ENCODE peak calls at places on chromosome 2, in ten cellular contexts. One of them, this sample, is unnamed.

GRCh38 chr2:54965425-54965824 is 84.8 kb downstream of the RTN4 start:
- DNase-seq in astrocyte: no peak
- DNase-seq in RWPE1: no peak
- DNase-seq in breast epithelium: no peak
- DNase-seq in mesothelial cell of epicardium: no peak
- DNase-seq in body of pancreas: no peak
- DNase-seq in AG09319: no peak
- DNase-seq in A549: no peak
- DNase-seq in Caco-2: no peak
- DNase-seq in right atrium auricular region: no peak
- DNase-seq in this sample: no peak

GRCh38 chr2:239629936-239630617 is 229.3 kb upstream of the HDAC4 start:
- DNase-seq in Caco-2: no peak
- DNase-seq in astrocyte: peak; percentile 17
- DNase-seq in right atrium auricular region: peak; percentile 18
- DNase-seq in AG09319: no peak
- DNase-seq in body of pancreas: no peak
- DNase-seq in breast epithelium: no peak
- DNase-seq in mesothelial cell of epicardium: no peak
- DNase-seq in RWPE1: no peak
- DNase-seq in A549: no peak
- DNase-seq in this sample: no peak

GRCh38 chr2:11702946-11703345 is 33.0 kb upstream of the NTSR2 start:
- DNase-seq in mesothelial cell of epicardium: no peak
- DNase-seq in body of pancreas: no peak
- DNase-seq in RWPE1: no peak
- DNase-seq in A549: no peak
- DNase-seq in Caco-2: no peak
- DNase-seq in AG09319: no peak
- DNase-seq in right atrium auricular region: no peak
- DNase-seq in breast epithelium: no peak
- DNase-seq in astrocyte: no peak
- DNase-seq in this sample: no peak

GRCh38 chr2:1455466-1455865 is 42.2 kb downstream of the TPO start:
- DNase-seq in astrocyte: no peak
- DNase-seq in breast epithelium: no peak
- DNase-seq in AG09319: no peak
- DNase-seq in body of pancreas: no peak
- DNase-seq in Caco-2: no peak
- DNase-seq in right atrium auricular region: no peak
- DNase-seq in RWPE1: no peak
- DNase-seq in A549: no peak
- DNase-seq in mesothelial cell of epicardium: no peak
- DNase-seq in this sample: no peak

GRCh38 chr2:144219979-144220378 is 299.9 kb downstream of the ZEB2 start:
- DNase-seq in RWPE1: no peak
- DNase-seq in right atrium auricular region: no peak
- DNase-seq in A549: no peak
- DNase-seq in mesothelial cell of epicardium: no peak
- DNase-seq in astrocyte: no peak
- DNase-seq in Caco-2: no peak
- DNase-seq in AG09319: no peak
- DNase-seq in breast epithelium: no peak
- DNase-seq in body of pancreas: no peak
- DNase-seq in this sample: no peak

GRCh38 chr2:109637749-109638570 is 23.8 kb downstream of the SOWAHC start:
- DNase-seq in RWPE1: no peak
- DNase-seq in Caco-2: no peak
- DNase-seq in right atrium auricular region: no peak
- DNase-seq in A549: no peak
- DNase-seq in mesothelial cell of epicardium: no peak
- DNase-seq in breast epithelium: no peak
- DNase-seq in body of pancreas: no peak
- DNase-seq in astrocyte: no peak
- DNase-seq in AG09319: no peak
- DNase-seq in this sample: peak; percentile 39

GRCh38 chr2:20218331-20219320 is 6.3 kb downstream of the SDC1 start:
- DNase-seq in mesothelial cell of epicardium: no peak
- DNase-seq in astrocyte: no peak
- DNase-seq in A549: no peak
- DNase-seq in Caco-2: no peak
- DNase-seq in right atrium auricular region: no peak
- DNase-seq in breast epithelium: no peak
- DNase-seq in RWPE1: no peak
- DNase-seq in body of pancreas: no peak
- DNase-seq in AG09319: no peak
- DNase-seq in this sample: no peak

GRCh38 chr2:70994055-70994444 is 623 bp downstream of the TEX261 start:
- DNase-seq in AG09319: no peak
- DNase-seq in astrocyte: no peak
- DNase-seq in Caco-2: no peak
- DNase-seq in A549: no peak
- DNase-seq in mesothelial cell of epicardium: peak; percentile 35
- DNase-seq in body of pancreas: no peak
- DNase-seq in right atrium auricular region: peak; percentile 58
- DNase-seq in RWPE1: peak; percentile 27
- DNase-seq in breast epithelium: no peak
- DNase-seq in this sample: peak; percentile 61

GRCh38 chr2:197011777-197012641 is 85.5 kb upstream of the PGAP1 start:
- DNase-seq in AG09319: no peak
- DNase-seq in RWPE1: peak; percentile 38
- DNase-seq in body of pancreas: no peak
- DNase-seq in astrocyte: peak; percentile 36
- DNase-seq in mesothelial cell of epicardium: no peak
- DNase-seq in A549: peak; percentile 67
- DNase-seq in right atrium auricular region: no peak
- DNase-seq in Caco-2: peak; percentile 51
- DNase-seq in breast epithelium: no peak
- DNase-seq in this sample: peak; percentile 55

GRCh38 chr2:24690524-24690923 is 102.7 kb downstream of the PTRHD1 start:
- DNase-seq in mesothelial cell of epicardium: no peak
- DNase-seq in A549: no peak
- DNase-seq in breast epithelium: no peak
- DNase-seq in right atrium auricular region: no peak
- DNase-seq in Caco-2: no peak
- DNase-seq in astrocyte: no peak
- DNase-seq in RWPE1: no peak
- DNase-seq in body of pancreas: no peak
- DNase-seq in AG09319: no peak
- DNase-seq in this sample: no peak

GRCh38 chr2:234945339-234945895 is 6.4 kb upstream of the SH3BP4 start:
- DNase-seq in breast epithelium: no peak
- DNase-seq in mesothelial cell of epicardium: no peak
- DNase-seq in RWPE1: no peak
- DNase-seq in Caco-2: no peak
- DNase-seq in astrocyte: no peak
- DNase-seq in AG09319: no peak
- DNase-seq in right atrium auricular region: peak; percentile 43
- DNase-seq in body of pancreas: no peak
- DNase-seq in A549: no peak
- DNase-seq in this sample: no peak

GRCh38 chr2:234939576-234939975 is 12.2 kb upstream of the SH3BP4 start:
- DNase-seq in AG09319: no peak
- DNase-seq in right atrium auricular region: no peak
- DNase-seq in RWPE1: no peak
- DNase-seq in breast epithelium: no peak
- DNase-seq in Caco-2: no peak
- DNase-seq in astrocyte: no peak
- DNase-seq in body of pancreas: no peak
- DNase-seq in mesothelial cell of epicardium: no peak
- DNase-seq in A549: no peak
- DNase-seq in this sample: no peak

GRCh38 chr2:234935311-234935710 is 16.5 kb upstream of the SH3BP4 start:
- DNase-seq in breast epithelium: no peak
- DNase-seq in AG09319: no peak
- DNase-seq in mesothelial cell of epicardium: no peak
- DNase-seq in right atrium auricular region: no peak
- DNase-seq in body of pancreas: no peak
- DNase-seq in RWPE1: no peak
- DNase-seq in Caco-2: no peak
- DNase-seq in A549: no peak
- DNase-seq in astrocyte: no peak
- DNase-seq in this sample: no peak

GRCh38 chr2:234939976-234940375 is 11.8 kb upstream of the SH3BP4 start:
- DNase-seq in mesothelial cell of epicardium: no peak
- DNase-seq in right atrium auricular region: no peak
- DNase-seq in astrocyte: no peak
- DNase-seq in RWPE1: no peak
- DNase-seq in A549: no peak
- DNase-seq in AG09319: no peak
- DNase-seq in body of pancreas: no peak
- DNase-seq in breast epithelium: no peak
- DNase-seq in Caco-2: no peak
- DNase-seq in this sample: no peak

DNA sequence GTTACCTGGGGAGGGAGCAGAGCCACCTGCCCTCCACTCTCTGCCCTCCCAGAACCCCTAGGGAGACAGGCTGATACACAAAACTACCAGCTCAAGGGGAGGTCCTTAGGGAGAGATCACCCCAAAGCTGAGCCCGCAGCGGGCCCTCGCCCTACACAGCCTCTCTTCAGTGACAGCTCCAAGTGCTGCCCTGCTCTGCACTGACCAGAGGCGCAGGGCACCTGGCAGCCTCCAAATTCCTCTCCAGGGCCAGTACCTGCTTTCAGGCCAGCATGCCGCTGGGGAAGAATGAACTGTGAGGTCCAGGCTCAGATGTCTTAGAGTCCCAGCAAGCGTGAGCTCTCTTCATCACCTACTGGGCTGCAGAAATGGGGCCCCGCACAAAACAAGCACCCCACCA is 11.3 kb upstream of the SH3BP4 start:
- DNase-seq in body of pancreas: no peak
- DNase-seq in astrocyte: no peak
- DNase-seq in A549: no peak
- DNase-seq in breast epithelium: no peak
- DNase-seq in right atrium auricular region: no peak
- DNase-seq in Caco-2: no peak
- DNase-seq in AG09319: no peak
- DNase-seq in mesothelial cell of epicardium: no peak
- DNase-seq in RWPE1: no peak
- DNase-seq in this sample: no peak
- TF ChIP-seq CTCF in body of pancreas: no peak
- TF ChIP-seq CTCF in astrocyte: no peak
- TF ChIP-seq CTCF in A549: no peak
- TF ChIP-seq CTCF in breast epithelium: no peak
- TF ChIP-seq CTCF in right atrium auricular region: no peak
- TF ChIP-seq CTCF in Caco-2: no peak
- TF ChIP-seq CTCF in AG09319: no peak
- TF ChIP-seq CTCF in mesothelial cell of epicardium: no peak
- TF ChIP-seq CTCF in RWPE1: no peak
- TF ChIP-seq CTCF in this sample: no peak

GRCh38 chr2:179336782-179337534 is 72.3 kb upstream of the SESTD1 start:
- DNase-seq in mesothelial cell of epicardium: no peak
- DNase-seq in A549: no peak
- DNase-seq in breast epithelium: no peak
- DNase-seq in right atrium auricular region: no peak
- DNase-seq in AG09319: no peak
- DNase-seq in Caco-2: no peak
- DNase-seq in body of pancreas: no peak
- DNase-seq in RWPE1: no peak
- DNase-seq in astrocyte: peak; percentile 27
- DNase-seq in this sample: no peak
- TF ChIP-seq CTCF in mesothelial cell of epicardium: no peak
- TF ChIP-seq CTCF in A549: no peak
- TF ChIP-seq CTCF in breast epithelium: no peak
- TF ChIP-seq CTCF in right atrium auricular region: no peak
- TF ChIP-seq CTCF in AG09319: no peak
- TF ChIP-seq CTCF in Caco-2: no peak
- TF ChIP-seq CTCF in body of pancreas: no peak
- TF ChIP-seq CTCF in RWPE1: no peak
- TF ChIP-seq CTCF in astrocyte: no peak
- TF ChIP-seq CTCF in this sample: no peak

GRCh38 chr2:3738454-3738853 is 35.1 kb downstream of the DCDC2C start:
- DNase-seq in A549: peak; percentile 63
- DNase-seq in right atrium auricular region: no peak
- DNase-seq in body of pancreas: no peak
- DNase-seq in RWPE1: peak; percentile 60
- DNase-seq in Caco-2: peak; percentile 60
- DNase-seq in breast epithelium: no peak
- DNase-seq in AG09319: no peak
- DNase-seq in astrocyte: no peak
- DNase-seq in mesothelial cell of epicardium: no peak
- DNase-seq in this sample: peak; percentile 51
- TF ChIP-seq CTCF in A549: peak; percentile 54
- TF ChIP-seq CTCF in right atrium auricular region: no peak
- TF ChIP-seq CTCF in body of pancreas: no peak
- TF ChIP-seq CTCF in RWPE1: no peak
- TF ChIP-seq CTCF in Caco-2: peak; percentile 55
- TF ChIP-seq CTCF in breast epithelium: no peak
- TF ChIP-seq CTCF in AG09319: peak; percentile 7
- TF ChIP-seq CTCF in astrocyte: peak; percentile 51
- TF ChIP-seq CTCF in mesothelial cell of epicardium: no peak
- TF ChIP-seq CTCF in this sample: no peak

GRCh38 chr2:10053351-10053750 is 10.0 kb downstream of the KLF11 start:
- DNase-seq in AG09319: no peak
- DNase-seq in body of pancreas: no peak
- DNase-seq in RWPE1: no peak
- DNase-seq in Caco-2: no peak
- DNase-seq in astrocyte: no peak
- DNase-seq in right atrium auricular region: no peak
- DNase-seq in breast epithelium: no peak
- DNase-seq in A549: no peak
- DNase-seq in mesothelial cell of epicardium: no peak
- DNase-seq in this sample: no peak

GRCh38 chr2:10052216-10052615 is 8.9 kb downstream of the KLF11 start:
- DNase-seq in astrocyte: no peak
- DNase-seq in right atrium auricular region: no peak
- DNase-seq in body of pancreas: no peak
- DNase-seq in A549: no peak
- DNase-seq in mesothelial cell of epicardium: no peak
- DNase-seq in Caco-2: no peak
- DNase-seq in breast epithelium: no peak
- DNase-seq in RWPE1: no peak
- DNase-seq in AG09319: no peak
- DNase-seq in this sample: no peak

GRCh38 chr2:10054976-10055375 is 11.6 kb downstream of the KLF11 start:
- DNase-seq in RWPE1: no peak
- DNase-seq in body of pancreas: no peak
- DNase-seq in right atrium auricular region: no peak
- DNase-seq in astrocyte: no peak
- DNase-seq in mesothelial cell of epicardium: no peak
- DNase-seq in AG09319: no peak
- DNase-seq in breast epithelium: no peak
- DNase-seq in Caco-2: no peak
- DNase-seq in A549: no peak
- DNase-seq in this sample: no peak

GRCh38 chr2:10056439-10056838 is 13.1 kb downstream of the KLF11 start:
- DNase-seq in mesothelial cell of epicardium: no peak
- DNase-seq in AG09319: no peak
- DNase-seq in RWPE1: no peak
- DNase-seq in body of pancreas: no peak
- DNase-seq in right atrium auricular region: no peak
- DNase-seq in breast epithelium: no peak
- DNase-seq in A549: no peak
- DNase-seq in astrocyte: no peak
- DNase-seq in Caco-2: no peak
- DNase-seq in this sample: no peak

DNA sequence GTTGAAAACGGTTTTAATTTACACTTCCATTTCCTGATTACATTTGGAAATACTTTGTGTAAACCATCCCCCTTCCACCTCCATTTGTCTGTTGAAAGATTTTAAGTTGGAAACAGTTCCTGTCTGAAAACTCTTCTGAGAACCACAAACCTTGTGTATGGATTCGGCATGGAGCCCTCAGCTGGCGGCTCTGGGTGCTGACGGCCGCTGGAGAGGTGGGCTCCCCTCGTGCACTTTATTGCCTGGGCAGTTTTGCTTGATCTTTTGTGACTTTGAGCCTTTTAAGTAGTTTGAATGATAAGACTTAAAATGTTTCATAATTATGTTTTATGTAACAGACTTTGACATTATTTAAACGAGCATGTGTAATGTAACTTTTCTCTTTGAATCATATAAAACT is 11.1 kb downstream of the KLF11 start:
- DNase-seq in mesothelial cell of epicardium: no peak
- DNase-seq in AG09319: no peak
- DNase-seq in Caco-2: no peak
- DNase-seq in astrocyte: no peak
- DNase-seq in RWPE1: no peak
- DNase-seq in right atrium auricular region: no peak
- DNase-seq in breast epithelium: no peak
- DNase-seq in body of pancreas: no peak
- DNase-seq in A549: no peak
- DNase-seq in this sample: no peak
- TF ChIP-seq CTCF in mesothelial cell of epicardium: no peak
- TF ChIP-seq CTCF in AG09319: no peak
- TF ChIP-seq CTCF in Caco-2: no peak
- TF ChIP-seq CTCF in astrocyte: no peak
- TF ChIP-seq CTCF in RWPE1: no peak
- TF ChIP-seq CTCF in right atrium auricular region: no peak
- TF ChIP-seq CTCF in breast epithelium: no peak
- TF ChIP-seq CTCF in body of pancreas: no peak
- TF ChIP-seq CTCF in A549: no peak
- TF ChIP-seq CTCF in this sample: no peak

This sample was measured in GM13976.